ENCODE peak calls at places on chromosome 17, in five cellular contexts. O, U, D, I and Y are unnamed samples.

GRCh38 chr17:70521821-70522256 is 352.5 kb downstream of the KCNJ2 start:
- DNase-seq in O (no peak), U (peak), D (no peak), I (no peak), Y (no peak)

GRCh38 chr17:75844530-75845057 is 390 bp upstream of the UNC13D start:
- DNase-seq in O (no peak), U (peak), D (peak), I (no peak), Y (no peak)

GRCh38 chr17:9512323-9513168 is 63.1 kb downstream of the STX8 start:
- DNase-seq in O (no peak), U (no peak), D (no peak), I (no peak), Y (no peak)

GRCh38 chr17:1362964-1363363 is 37.1 kb downstream of the YWHAE start:
- DNase-seq in O (no peak), U (no peak), D (no peak), I (no peak), Y (no peak)

GRCh38 chr17:63138713-63139112 is 172.7 kb downstream of the TANC2 start:
- DNase-seq in O (no peak), U (no peak), D (no peak), I (no peak), Y (no peak)

GRCh38 chr17:43801844-43802243 is 21.6 kb downstream of the CFAP97D1 start:
- DNase-seq in O (no peak), U (no peak), D (no peak), I (no peak), Y (no peak)

GRCh38 chr17:72175263-72175662 is 54.4 kb downstream of the SOX9 start:
- DNase-seq in O (no peak), U (peak), D (no peak), I (no peak), Y (no peak)

GRCh38 chr17:73613947-73614655 is 30.1 kb downstream of the SDK2 start:
- DNase-seq in O (no peak), U (no peak), D (no peak), I (no peak), Y (no peak)

GRCh38 chr17:77465358-77466041 is 324.7 kb downstream of the SEC14L1 start:
- DNase-seq in O (no peak), U (no peak), D (peak), I (no peak), Y (peak)

GRCh38 chr17:17741346-17742023 is 60.2 kb downstream of the RAI1 start:
- DNase-seq in O (no peak), U (peak), D (no peak), I (no peak), Y (no peak)

GRCh38 chr17:43856141-43856540 is 9.2 kb downstream of the CD300LG start:
- DNase-seq in O (no peak), U (no peak), D (no peak), I (no peak), Y (no peak)

GRCh38 chr17:29443041-29443440 is 52.9 kb downstream of the TAOK1 start:
- DNase-seq in O (no peak), U (no peak), D (no peak), I (no peak), Y (no peak)

GRCh38 chr17:70499067-70499786 is 329.9 kb downstream of the KCNJ2 start:
- DNase-seq in O (no peak), U (no peak), D (no peak), I (no peak), Y (no peak)

GRCh38 chr17:43645765-43646481 is 15.8 kb downstream of the MEOX1 start:
- DNase-seq in O (peak), U (peak), D (peak), I (peak), Y (no peak)

GRCh38 chr17:7781467-7781866 is 52.5 kb upstream of the KDM6B start:
- DNase-seq in O (no peak), U (no peak), D (no peak), I (no peak), Y (no peak)

GRCh38 chr17:79504181-79504605 is 106.7 kb downstream of the RBFOX3 start:
- DNase-seq in O (no peak), U (no peak), D (no peak), I (no peak), Y (no peak)

GRCh38 chr17:11384131-11384530 is 143.1 kb downstream of the SHISA6 start:
- DNase-seq in O (no peak), U (no peak), D (no peak), I (no peak), Y (no peak)

GRCh38 chr17:38460082-38460715 is 31.9 kb downstream of the ARHGAP23 start:
- DNase-seq in O (no peak), U (no peak), D (no peak), I (no peak), Y (no peak)

GRCh38 chr17:65278050-65278819 is 141.1 kb downstream of the RGS9 start:
- DNase-seq in O (peak), U (peak), D (no peak), I (no peak), Y (no peak)

GRCh38 chr17:50686494-50687199 is 21.1 kb downstream of the ANKRD40 start:
- DNase-seq in O (no peak), U (peak), D (no peak), I (no peak), Y (no peak)

GRCh38 chr17:45371414-45372324 is 54.8 kb upstream of the MAP3K14 start:
- DNase-seq in O (peak), U (peak), D (peak), I (peak), Y (no peak)
- TF ChIP-seq CTCF in O (no peak), U (no peak), D (no peak), I (no peak), Y (no peak)

DNA sequence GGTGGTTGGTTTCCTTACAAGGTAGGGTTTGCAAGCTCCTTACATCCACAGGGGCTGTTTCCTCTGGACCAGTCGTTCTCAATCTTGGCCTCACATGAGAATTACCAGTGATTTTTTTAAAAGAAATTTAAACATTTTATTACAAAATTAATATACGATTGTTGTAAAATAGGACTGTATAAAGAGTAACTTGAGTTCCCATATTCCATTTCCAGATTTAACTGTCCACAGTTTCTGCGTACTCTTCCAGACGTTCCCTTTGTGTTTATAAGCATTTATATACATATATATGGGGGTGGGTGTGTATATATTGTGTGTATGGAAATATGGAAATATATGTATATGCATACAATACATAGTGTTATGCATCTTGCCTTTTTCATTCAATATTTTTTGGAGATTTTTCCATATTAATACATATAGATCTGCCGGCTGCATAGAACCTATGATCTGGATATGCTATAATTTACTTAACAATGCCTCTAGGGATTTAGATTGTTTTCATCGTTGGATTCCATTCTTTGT is 31.5 kb downstream of the HLF start:
- DNase-seq in O (no peak), U (no peak), D (no peak), I (no peak), Y (no peak)
- TF ChIP-seq CTCF in O (no peak), U (no peak), D (no peak), I (no peak), Y (no peak)

DNA sequence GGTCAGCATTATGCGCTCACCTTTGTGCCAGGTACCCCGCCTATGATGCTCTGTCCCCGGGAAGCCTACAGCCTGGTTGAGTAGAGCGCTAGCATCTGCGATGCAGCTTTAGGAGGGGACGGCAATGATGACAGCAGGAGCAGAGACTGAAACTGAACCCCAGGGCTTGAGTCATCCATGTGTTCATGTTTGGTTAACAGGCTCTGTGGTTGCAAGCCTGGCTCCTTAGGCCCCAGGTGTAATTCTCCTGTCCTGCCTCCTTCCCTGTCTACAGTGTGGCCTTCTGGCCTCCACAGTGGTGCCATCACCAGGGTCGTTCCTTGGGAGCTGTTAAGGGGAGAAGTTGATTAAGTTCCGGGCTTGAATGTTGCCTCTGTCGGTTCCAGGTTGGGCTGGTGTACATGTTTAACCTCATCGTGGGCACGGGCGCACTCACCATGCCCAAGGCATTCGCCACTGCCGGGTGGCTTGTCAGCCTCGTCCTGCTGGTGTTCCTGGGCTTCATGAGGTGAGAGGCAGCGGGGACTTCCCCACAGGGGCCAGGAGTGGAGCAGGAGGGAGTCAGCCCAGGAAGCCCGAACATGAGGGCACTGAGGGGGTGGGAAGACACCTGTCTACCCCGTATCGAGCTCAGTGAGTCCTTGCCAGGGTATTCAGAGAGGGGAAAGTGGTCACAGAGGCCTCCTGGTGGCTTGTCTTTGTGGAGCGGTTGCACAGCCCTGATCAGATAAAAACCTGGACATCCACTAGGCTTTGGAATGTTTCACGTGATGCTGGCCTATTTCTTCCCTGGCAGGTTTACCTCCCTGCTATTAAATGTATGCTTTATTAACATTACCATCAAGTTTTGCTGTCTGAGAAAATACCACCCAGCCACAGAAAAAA is 9.2 kb upstream of the NAT9 start:
- DNase-seq in O (no peak), U (no peak), D (no peak), I (no peak), Y (no peak)
- TF ChIP-seq CTCF in O (no peak), U (no peak), D (no peak), I (no peak), Y (no peak)

DNA sequence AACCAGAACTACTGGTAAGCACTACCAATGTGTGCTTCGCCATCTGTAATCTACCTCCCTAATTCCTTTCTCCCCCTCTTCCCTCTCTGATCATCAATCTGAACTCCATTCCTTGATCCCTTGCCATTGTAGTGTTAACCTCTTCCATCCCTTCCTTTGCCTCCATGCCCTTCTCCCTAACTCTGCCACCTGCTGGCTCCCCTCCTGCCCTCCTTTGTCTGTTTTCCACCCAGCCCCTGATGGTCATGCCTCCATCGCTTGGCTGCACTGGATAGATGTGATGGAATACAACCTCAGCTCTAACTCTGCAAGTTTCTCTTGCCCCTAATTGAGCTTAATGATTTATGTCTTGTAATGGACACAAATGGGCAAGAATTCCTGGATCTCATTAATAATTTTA is 108.2 kb upstream of the ASIC2 start:
- DNase-seq in O (no peak), U (no peak), D (no peak), I (no peak), Y (no peak)
- TF ChIP-seq CTCF in O (no peak), U (no peak), D (no peak), I (no peak), Y (no peak)

DNA sequence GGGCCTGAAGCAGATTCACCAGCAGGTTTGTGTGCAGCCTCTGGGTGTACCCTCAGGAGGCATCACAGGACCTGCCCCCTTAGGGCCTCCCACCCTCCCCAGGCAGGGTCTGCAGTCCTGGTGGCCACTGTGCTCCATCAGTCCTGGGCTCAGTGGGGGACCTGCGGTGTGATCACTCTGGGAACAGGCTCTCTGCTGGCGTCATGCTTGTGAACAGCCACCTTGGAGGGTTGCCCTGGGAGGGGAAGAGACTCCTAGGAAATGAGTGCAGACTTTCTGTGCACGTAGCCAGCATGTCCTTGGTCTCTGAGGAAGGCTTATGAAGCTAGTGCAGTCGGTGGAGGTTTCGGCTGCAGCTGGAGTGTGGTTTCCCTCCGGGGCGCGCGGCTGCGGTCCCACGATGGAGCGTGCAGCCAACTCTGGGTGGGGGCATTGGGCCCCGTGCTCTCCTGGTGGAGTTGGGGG is 68.0 kb upstream of the ZNF750 start:
- DNase-seq in O (no peak), U (no peak), D (peak), I (no peak), Y (no peak)
- TF ChIP-seq CTCF in O (no peak), U (no peak), D (no peak), I (no peak), Y (no peak)

GRCh38 chr17:55237826-55238196 is 26.9 kb upstream of the HLF start:
- DNase-seq in O (no peak), U (no peak), D (no peak), I (no peak), Y (no peak)

GRCh38 chr17:55237268-55237667 is 27.5 kb upstream of the HLF start:
- DNase-seq in O (no peak), U (no peak), D (no peak), I (no peak), Y (no peak)

GRCh38 chr17:55238197-55238930 is 26.4 kb upstream of the HLF start:
- DNase-seq in O (peak), U (peak), D (peak), I (peak), Y (peak)

GRCh38 chr17:55241097-55241496 is 23.7 kb upstream of the HLF start:
- DNase-seq in O (no peak), U (no peak), D (no peak), I (no peak), Y (no peak)

GRCh38 chr17:55238931-55239297 is 25.8 kb upstream of the HLF start:
- DNase-seq in O (no peak), U (peak), D (no peak), I (no peak), Y (no peak)
- TF ChIP-seq CTCF in O (no peak), U (no peak), D (no peak), I (no peak), Y (no peak)

GRCh38 chr17:66635646-66636045 is 199.3 kb upstream of the CACNG5 start:
- DNase-seq in O (no peak), U (no peak), D (no peak), I (no peak), Y (no peak)

GRCh38 chr17:66634193-66634592 is 200.7 kb upstream of the CACNG5 start:
- DNase-seq in O (no peak), U (no peak), D (no peak), I (no peak), Y (no peak)

GRCh38 chr17:66633322-66633965 is 201.5 kb upstream of the CACNG5 start:
- DNase-seq in O (no peak), U (no peak), D (no peak), I (no peak), Y (peak)

GRCh38 chr17:66637491-66637890 is 197.4 kb upstream of the CACNG5 start:
- DNase-seq in O (no peak), U (no peak), D (no peak), I (no peak), Y (no peak)

DNA sequence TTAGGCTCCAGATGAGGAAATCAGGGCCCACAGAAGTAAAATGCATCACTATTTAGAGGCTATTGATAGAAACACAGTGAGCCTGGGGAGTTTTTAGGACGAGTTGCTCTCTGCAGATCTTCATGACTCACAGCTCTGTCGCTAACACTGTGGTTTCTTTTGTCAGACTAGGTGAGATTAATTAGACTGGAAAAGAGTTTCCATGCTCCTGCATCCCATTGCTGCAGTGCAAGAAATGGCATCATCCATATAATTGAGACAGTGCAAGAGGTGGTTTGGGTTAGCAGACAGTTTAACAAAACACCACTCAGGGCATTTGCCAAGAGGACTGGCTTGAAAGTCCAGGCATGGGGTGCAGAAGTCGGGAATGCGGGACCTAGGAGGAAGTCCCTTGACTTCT is 198.8 kb upstream of the CACNG5 start:
- DNase-seq in O (no peak), U (no peak), D (no peak), I (no peak), Y (no peak)
- TF ChIP-seq CTCF in O (no peak), U (no peak), D (no peak), I (no peak), Y (no peak)

DNA sequence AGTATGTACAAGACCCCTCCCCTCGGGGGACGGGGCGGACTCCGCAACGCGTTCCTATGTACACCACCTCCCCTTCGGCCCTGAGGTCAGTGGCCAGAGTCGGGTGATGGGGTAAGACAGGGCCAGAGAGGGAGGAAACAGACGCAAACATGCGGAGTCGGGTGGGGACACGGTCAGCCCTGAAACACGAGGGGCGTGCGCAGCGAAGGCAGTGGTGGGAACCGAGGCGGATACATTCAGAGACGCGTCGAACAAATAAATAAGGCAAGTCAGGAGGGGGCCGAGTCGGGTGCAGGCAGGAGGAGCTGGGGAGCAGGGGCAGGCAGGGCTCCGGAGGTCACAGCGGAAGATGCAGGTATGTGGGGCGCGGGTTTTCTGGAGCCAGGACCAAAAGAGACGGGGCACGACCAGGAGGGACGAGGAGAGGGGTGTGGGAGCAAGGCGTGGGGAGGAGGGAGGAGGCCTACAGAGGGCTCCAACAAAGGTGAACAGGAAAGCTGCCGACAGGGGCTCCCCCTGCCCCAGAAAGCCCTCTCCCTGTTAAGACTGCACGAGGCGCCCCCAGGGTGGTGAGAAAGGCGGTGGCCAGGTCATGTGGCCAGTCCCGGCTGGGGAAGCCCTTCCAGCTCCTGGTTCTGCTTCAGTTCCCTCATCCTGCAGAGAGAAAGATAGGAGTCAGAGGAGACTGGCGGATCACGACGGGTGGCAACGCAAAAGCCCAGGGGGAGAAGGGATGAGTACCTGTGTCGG is 724 bp upstream of the SPAG7 start:
- DNase-seq in O (peak), U (no peak), D (no peak), I (peak), Y (no peak)
- TF ChIP-seq CTCF in O (no peak), U (no peak), D (no peak), I (no peak), Y (no peak)